ENCODE peak calls at places on chromosome 5, in seven cellular contexts. H, U, V, T, L, J and R are unnamed samples.

GRCh38 chr5:149240354-149240998 is 31.2 kb upstream of the AFAP1L1 start:
- DNase-seq in U (no peak), L (no peak), T (no peak), V (no peak), H (no peak), J (no peak), R (no peak)

GRCh38 chr5:129771058-129771838 is 23.4 kb downstream of the MINAR2 start:
- DNase-seq in J (peak), L (peak), H (peak), V (peak), T (peak), U (peak), R (peak)

GRCh38 chr5:105392122-105392709 is 1829.6 kb upstream of the NUDT12 start:
- DNase-seq in U (peak), V (no peak), L (no peak), T (peak), J (no peak), H (no peak), R (peak)

GRCh38 chr5:78497573-78498533 is 137.4 kb downstream of the SCAMP1 start:
- DNase-seq in H (no peak), V (peak), J (no peak), T (no peak), L (no peak), U (no peak), R (no peak)

GRCh38 chr5:18553269-18553668 is 919.0 kb downstream of the TAF11L14 start:
- DNase-seq in U (no peak), T (no peak), L (no peak), V (no peak), J (no peak), H (no peak), R (no peak)

GRCh38 chr5:100706796-100707195 is 171.6 kb downstream of the FAM174A start:
- DNase-seq in J (no peak), U (no peak), V (no peak), L (no peak), H (no peak), T (no peak), R (no peak)

GRCh38 chr5:165620394-165620793 is 2115.0 kb downstream of the MAT2B start:
- DNase-seq in L (no peak), J (no peak), V (no peak), H (no peak), T (no peak), U (no peak), R (no peak)

GRCh38 chr5:10592598-10592997 is 28.7 kb downstream of the ANKRD33B start:
- DNase-seq in H (no peak), J (no peak), U (no peak), T (no peak), V (no peak), L (no peak), R (no peak)

GRCh38 chr5:83718195-83718825 is 2.3 kb downstream of the HAPLN1 start:
- DNase-seq in U (peak), J (no peak), L (peak), V (no peak), H (peak), T (peak), R (peak)

GRCh38 chr5:164392531-164392930 is 887.1 kb downstream of the MAT2B start:
- DNase-seq in T (no peak), U (no peak), H (no peak), J (no peak), V (no peak), L (no peak), R (no peak)

GRCh38 chr5:180637962-180638680 is 11.3 kb downstream of the FLT4 start:
- DNase-seq in T (no peak), V (no peak), U (no peak), L (no peak), J (no peak), H (no peak), R (no peak)
- TF ChIP-seq YY1 in T (no peak), V (no peak), U (no peak), L (no peak), J (no peak), H (no peak), R (no peak)

DNA sequence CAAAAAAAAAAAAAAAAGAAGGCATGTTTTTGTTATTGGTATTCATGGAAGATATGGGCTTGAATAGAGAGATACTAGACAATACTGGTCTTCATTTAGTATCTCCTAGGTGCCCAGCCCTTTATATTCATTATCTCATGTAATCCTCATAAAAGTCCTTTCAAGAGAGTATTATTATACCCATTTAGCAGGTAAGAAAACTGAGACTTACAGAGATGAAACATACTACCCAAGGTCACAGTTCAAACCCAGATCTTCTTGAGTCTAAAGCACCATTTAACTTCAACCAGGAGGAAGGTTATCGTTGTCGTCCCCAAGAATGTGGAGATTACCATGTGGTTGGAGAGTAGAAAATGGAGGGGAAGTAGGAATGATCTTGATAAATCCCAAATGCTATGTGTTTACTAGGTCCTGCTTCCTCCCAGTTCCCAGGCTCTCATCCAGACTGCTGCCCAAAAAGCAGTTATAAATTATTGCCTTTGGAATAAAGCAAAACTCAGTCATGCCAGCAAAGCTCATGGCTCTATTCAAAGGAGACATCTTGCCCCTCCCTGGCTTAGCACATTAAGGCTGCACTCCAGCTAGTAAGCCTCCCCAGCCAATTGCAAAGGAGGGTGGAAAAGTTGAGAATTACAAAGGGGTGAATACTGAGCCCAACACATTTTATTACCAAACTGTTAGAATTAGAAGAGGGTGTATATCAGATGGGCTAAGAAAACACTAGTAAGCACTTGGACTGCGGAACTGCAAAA is 163.9 kb downstream of the PIK3R1 start:
- DNase-seq in T (no peak), H (no peak), U (no peak), L (no peak), V (no peak), J (no peak), R (no peak)
- TF ChIP-seq YY1 in T (no peak), H (no peak), U (no peak), L (no peak), V (no peak), J (no peak), R (no peak)

DNA sequence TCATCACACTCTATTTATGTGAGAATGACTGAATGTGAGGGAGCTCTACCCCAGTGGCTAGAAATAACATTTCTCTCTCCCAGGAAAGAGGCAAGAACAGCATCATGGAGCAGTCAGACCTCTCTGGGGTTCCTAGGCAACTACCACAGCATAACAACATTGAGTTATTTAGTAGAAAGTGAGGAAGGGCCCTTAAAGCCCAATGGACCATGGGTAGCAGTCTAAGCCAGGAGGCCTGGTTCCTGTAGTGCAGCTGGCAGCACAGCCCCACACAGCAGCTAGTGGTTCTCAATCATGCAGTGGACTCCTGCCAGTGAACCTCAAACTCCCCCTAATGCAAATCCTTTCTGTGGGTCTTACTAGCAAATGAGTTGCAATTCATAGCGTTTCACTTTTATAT is 55.3 kb downstream of the SPEF2 start:
- DNase-seq in L (no peak), V (no peak), J (no peak), U (no peak), H (no peak), T (no peak), R (no peak)
- TF ChIP-seq YY1 in L (no peak), V (no peak), J (no peak), U (no peak), H (no peak), T (no peak), R (no peak)

DNA sequence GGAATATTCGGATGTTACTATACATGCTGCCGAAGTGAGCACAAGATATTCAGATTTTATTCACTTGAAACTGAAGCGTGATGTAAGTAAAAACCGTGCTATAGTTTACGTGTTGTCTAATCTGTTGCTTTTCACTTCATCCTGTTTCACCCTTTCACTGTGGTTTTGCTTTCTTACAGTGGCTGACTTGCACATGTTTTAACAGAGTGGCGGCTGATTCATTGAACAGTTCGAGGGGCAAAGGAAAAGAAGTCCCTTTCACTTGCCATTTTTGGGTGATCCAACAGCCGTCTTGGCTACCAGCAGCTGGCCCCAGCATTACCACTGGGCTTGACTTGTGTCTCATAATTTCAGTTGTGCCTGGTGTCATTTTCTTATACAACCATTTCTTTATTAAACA is 134.0 kb downstream of the IRX1 start:
- DNase-seq in T (no peak), H (no peak), L (no peak), U (no peak), J (no peak), V (no peak), R (no peak)
- TF ChIP-seq YY1 in T (no peak), H (no peak), L (no peak), U (no peak), J (no peak), V (no peak), R (no peak)

GRCh38 chr5:154276236-154276792 is 85.8 kb downstream of the GALNT10 start:
- DNase-seq in V (no peak), U (no peak), L (no peak), H (no peak), T (no peak), J (no peak), R (no peak)
- TF ChIP-seq YY1 in V (no peak), U (no peak), L (no peak), H (no peak), T (no peak), J (no peak), R (no peak)

GRCh38 chr5:151155777-151156731 is 1.5 kb downstream of the ANXA6 start:
- DNase-seq in L (peak), V (no peak), H (no peak), T (no peak), J (no peak), U (peak), R (no peak)
- TF ChIP-seq YY1 in L (no peak), V (no peak), H (no peak), T (no peak), J (no peak), U (no peak), R (no peak)

GRCh38 chr5:150323092-150323491 is 20.4 kb upstream of the ARSI start:
- DNase-seq in H (no peak), J (no peak), T (no peak), U (peak), V (no peak), L (no peak), R (no peak)
- TF ChIP-seq YY1 in H (no peak), J (no peak), T (no peak), U (no peak), V (no peak), L (no peak), R (no peak)

DNA sequence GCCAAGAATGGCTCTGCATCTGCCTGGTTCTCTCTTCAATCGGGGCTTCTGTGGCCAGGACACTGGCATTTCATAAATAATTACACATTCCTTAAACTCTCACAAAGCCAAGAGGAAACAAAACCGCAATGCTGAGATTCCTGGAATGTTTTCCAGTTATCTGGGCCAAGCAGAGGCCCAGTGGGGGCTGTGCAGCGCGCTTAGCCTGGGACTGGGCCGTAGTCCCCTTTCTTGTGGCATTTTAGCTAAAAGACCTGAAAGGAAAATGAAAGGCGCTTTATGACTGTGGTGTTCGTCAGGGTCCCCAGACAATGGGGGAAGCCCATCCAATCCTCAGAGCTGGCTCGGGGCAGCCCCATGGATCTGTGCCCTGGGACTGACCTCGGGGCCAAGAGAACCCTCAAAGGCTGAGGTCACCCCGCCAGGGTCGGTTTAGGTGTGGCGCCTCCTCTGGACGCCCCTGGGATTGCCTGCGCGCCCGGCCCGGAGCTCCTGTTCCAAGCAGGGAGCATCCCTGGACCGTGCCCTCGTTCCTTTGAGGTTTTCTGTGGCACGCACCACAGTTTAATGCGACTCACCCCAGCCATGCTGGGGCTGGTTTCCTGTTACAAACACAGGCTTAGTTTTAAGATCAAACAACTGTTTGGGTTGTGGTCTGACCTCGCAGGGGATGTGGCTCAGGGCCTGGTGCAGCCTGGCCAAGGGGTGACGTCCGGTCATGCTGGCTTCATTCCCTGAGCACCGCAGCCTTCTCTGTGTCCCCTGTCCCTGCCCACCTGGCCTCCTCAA is 51.5 kb upstream of the NKD2 start:
- DNase-seq in U (peak), V (peak), L (peak), H (no peak), J (no peak), T (peak), R (no peak)
- TF ChIP-seq YY1 in U (no peak), V (no peak), L (peak), H (no peak), J (no peak), T (no peak), R (no peak)

DNA sequence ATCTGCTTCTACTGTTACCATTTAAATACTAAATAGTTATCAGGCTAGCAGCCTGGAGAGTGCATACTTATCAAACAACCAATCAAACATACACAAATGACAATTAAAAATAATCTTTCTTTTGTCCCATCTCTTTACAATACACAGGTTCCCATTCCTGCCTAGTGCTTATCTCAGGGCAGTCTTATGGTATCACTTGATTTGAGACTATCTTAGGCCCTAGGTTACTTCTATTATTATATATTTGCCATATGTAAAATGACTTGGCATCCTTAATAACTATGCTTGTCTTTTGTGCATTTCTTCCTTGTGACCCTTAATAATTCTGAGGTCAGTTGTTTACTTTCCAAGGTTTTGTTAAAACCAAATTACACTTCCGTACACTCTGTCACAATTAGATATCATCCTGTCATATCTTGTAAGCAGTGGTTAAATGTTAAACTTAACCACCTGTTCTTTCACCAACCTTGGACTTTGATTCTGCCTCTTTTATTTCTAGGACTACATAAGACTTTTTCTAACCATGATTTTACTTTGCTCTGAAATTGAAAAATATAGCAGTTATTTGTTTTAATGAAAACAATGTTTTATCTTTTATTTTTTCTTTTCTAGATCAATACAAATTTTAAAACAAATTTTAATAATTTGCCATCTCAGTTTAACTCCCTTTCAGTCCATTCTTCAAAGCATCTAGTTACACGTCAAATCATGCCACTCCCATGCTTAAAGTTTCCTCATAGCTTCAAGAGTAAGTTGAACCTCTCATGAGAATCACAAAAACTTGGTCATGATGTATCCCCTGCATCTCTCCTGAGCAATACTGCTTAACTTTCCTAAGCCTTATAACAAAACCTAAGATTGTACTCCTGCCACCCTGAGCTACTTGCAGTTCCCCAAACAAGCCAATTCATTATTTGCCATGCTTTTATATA is 281.3 kb downstream of the HCN1 start:
- DNase-seq in H (no peak), L (no peak), T (no peak), U (no peak), V (no peak), J (no peak), R (no peak)
- TF ChIP-seq YY1 in H (no peak), L (no peak), T (no peak), U (no peak), V (no peak), J (no peak), R (no peak)

DNA sequence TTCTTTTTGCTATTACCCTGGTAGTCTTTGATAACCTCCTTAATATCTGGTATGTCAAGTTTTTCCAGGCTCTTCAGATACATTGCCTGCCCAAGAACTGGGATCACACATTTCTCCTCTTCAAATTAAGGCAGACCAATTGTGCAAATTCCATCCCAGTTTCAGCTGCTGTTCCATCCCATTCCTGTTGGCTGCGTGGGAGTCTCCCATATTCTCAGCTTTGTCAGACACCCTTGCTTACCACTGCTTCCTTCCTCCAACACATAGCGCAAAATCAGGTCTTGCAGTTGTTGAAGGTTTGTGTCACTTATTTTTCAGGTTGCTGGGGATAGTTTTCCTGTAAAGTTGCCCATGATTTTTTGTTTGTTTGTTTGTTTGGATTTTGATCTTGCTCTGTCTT is 15.2 kb downstream of the HCN1 start:
- DNase-seq in V (no peak), L (no peak), J (no peak), H (no peak), T (no peak), U (no peak), R (no peak)
- TF ChIP-seq YY1 in V (no peak), L (no peak), J (no peak), H (no peak), T (no peak), U (no peak), R (no peak)